ENCODE peak calls at places on chromosomes 6 and 20, in ten cellular contexts. One of them, this sample, is unnamed.

GRCh38 chr6:109240370-109241084 is 141.7 kb downstream of the CD164 start:
- DNase-seq in cardiac muscle cell: no peak
- DNase-seq in fibroblast of pulmonary artery: no peak
- DNase-seq in mammary epithelial cell: no peak
- DNase-seq in cardiac fibroblast: peak
- DNase-seq in ovary: no peak
- DNase-seq in gastrocnemius medialis: no peak
- DNase-seq in tibial nerve: no peak
- DNase-seq in kidney epithelial cell: no peak
- DNase-seq in H9: no peak
- DNase-seq in this sample: no peak

GRCh38 chr6:46380152-46380807 is 111.0 kb downstream of the RCAN2 start:
- DNase-seq in fibroblast of pulmonary artery: no peak
- DNase-seq in tibial nerve: no peak
- DNase-seq in kidney epithelial cell: no peak
- DNase-seq in H9: no peak
- DNase-seq in mammary epithelial cell: no peak
- DNase-seq in gastrocnemius medialis: no peak
- DNase-seq in cardiac fibroblast: no peak
- DNase-seq in cardiac muscle cell: no peak
- DNase-seq in ovary: no peak
- DNase-seq in this sample: no peak

GRCh38 chr6:38012573-38012972 is 193.0 kb downstream of the ZFAND3 start:
- DNase-seq in cardiac muscle cell: peak
- DNase-seq in tibial nerve: no peak
- DNase-seq in mammary epithelial cell: peak
- DNase-seq in H9: no peak
- DNase-seq in gastrocnemius medialis: peak
- DNase-seq in fibroblast of pulmonary artery: peak
- DNase-seq in kidney epithelial cell: peak
- DNase-seq in ovary: no peak
- DNase-seq in cardiac fibroblast: peak
- DNase-seq in this sample: no peak

GRCh38 chr6:48957781-48958180 is 505.3 kb downstream of the MMUT start:
- DNase-seq in cardiac muscle cell: no peak
- DNase-seq in H9: no peak
- DNase-seq in gastrocnemius medialis: no peak
- DNase-seq in cardiac fibroblast: peak
- DNase-seq in fibroblast of pulmonary artery: peak
- DNase-seq in ovary: no peak
- DNase-seq in mammary epithelial cell: peak
- DNase-seq in tibial nerve: no peak
- DNase-seq in kidney epithelial cell: no peak
- DNase-seq in this sample: no peak

GRCh38 chr6:165617528-165617927 is 45.5 kb downstream of the PDE10A start:
- DNase-seq in ovary: no peak
- DNase-seq in cardiac muscle cell: no peak
- DNase-seq in H9: no peak
- DNase-seq in cardiac fibroblast: no peak
- DNase-seq in mammary epithelial cell: no peak
- DNase-seq in gastrocnemius medialis: no peak
- DNase-seq in kidney epithelial cell: no peak
- DNase-seq in fibroblast of pulmonary artery: no peak
- DNase-seq in tibial nerve: no peak
- DNase-seq in this sample: no peak

GRCh38 chr6:163529605-163530004 is 115.1 kb downstream of the QKI start:
- DNase-seq in tibial nerve: no peak
- DNase-seq in kidney epithelial cell: peak
- DNase-seq in gastrocnemius medialis: no peak
- DNase-seq in fibroblast of pulmonary artery: peak
- DNase-seq in mammary epithelial cell: peak
- DNase-seq in cardiac fibroblast: peak
- DNase-seq in ovary: no peak
- DNase-seq in H9: no peak
- DNase-seq in cardiac muscle cell: no peak
- DNase-seq in this sample: peak

GRCh38 chr6:165159459-165159858 is 149.9 kb downstream of the C6orf118 start:
- DNase-seq in cardiac muscle cell: no peak
- DNase-seq in ovary: no peak
- DNase-seq in H9: no peak
- DNase-seq in gastrocnemius medialis: no peak
- DNase-seq in cardiac fibroblast: no peak
- DNase-seq in mammary epithelial cell: no peak
- DNase-seq in fibroblast of pulmonary artery: no peak
- DNase-seq in tibial nerve: no peak
- DNase-seq in kidney epithelial cell: no peak
- DNase-seq in this sample: no peak

GRCh38 chr6:143555582-143555981 is 44.1 kb upstream of the FUCA2 start:
- DNase-seq in kidney epithelial cell: no peak
- DNase-seq in fibroblast of pulmonary artery: no peak
- DNase-seq in tibial nerve: no peak
- DNase-seq in cardiac muscle cell: no peak
- DNase-seq in gastrocnemius medialis: no peak
- DNase-seq in cardiac fibroblast: no peak
- DNase-seq in mammary epithelial cell: no peak
- DNase-seq in H9: no peak
- DNase-seq in ovary: no peak
- DNase-seq in this sample: no peak

GRCh38 chr20:35345189-35345588 is 53.0 kb upstream of the FAM83C start:
- DNase-seq in H9: no peak
- DNase-seq in mammary epithelial cell: no peak
- DNase-seq in kidney epithelial cell: no peak
- DNase-seq in ovary: no peak
- DNase-seq in gastrocnemius medialis: no peak
- DNase-seq in cardiac muscle cell: no peak
- DNase-seq in tibial nerve: no peak
- DNase-seq in cardiac fibroblast: no peak
- DNase-seq in fibroblast of pulmonary artery: no peak
- DNase-seq in this sample: no peak

GRCh38 chr20:35341366-35342028 is 49.3 kb upstream of the FAM83C start:
- DNase-seq in cardiac fibroblast: peak
- DNase-seq in cardiac muscle cell: peak
- DNase-seq in tibial nerve: no peak
- DNase-seq in gastrocnemius medialis: no peak
- DNase-seq in fibroblast of pulmonary artery: no peak
- DNase-seq in H9: no peak
- DNase-seq in kidney epithelial cell: no peak
- DNase-seq in mammary epithelial cell: peak
- DNase-seq in ovary: no peak
- DNase-seq in this sample: no peak

GRCh38 chr20:35340436-35340835 is 48.2 kb upstream of the FAM83C start:
- DNase-seq in gastrocnemius medialis: no peak
- DNase-seq in cardiac muscle cell: no peak
- DNase-seq in cardiac fibroblast: no peak
- DNase-seq in ovary: no peak
- DNase-seq in fibroblast of pulmonary artery: no peak
- DNase-seq in kidney epithelial cell: no peak
- DNase-seq in mammary epithelial cell: no peak
- DNase-seq in H9: no peak
- DNase-seq in tibial nerve: no peak
- DNase-seq in this sample: no peak

GRCh38 chr20:35344354-35344837 is 52.2 kb upstream of the FAM83C start:
- DNase-seq in cardiac fibroblast: peak
- DNase-seq in gastrocnemius medialis: peak
- DNase-seq in ovary: peak
- DNase-seq in cardiac muscle cell: no peak
- DNase-seq in H9: no peak
- DNase-seq in fibroblast of pulmonary artery: peak
- DNase-seq in mammary epithelial cell: peak
- DNase-seq in kidney epithelial cell: no peak
- DNase-seq in tibial nerve: no peak
- DNase-seq in this sample: peak

GRCh38 chr20:35342154-35342769 is 50.0 kb upstream of the FAM83C start:
- DNase-seq in mammary epithelial cell: no peak
- DNase-seq in cardiac muscle cell: peak
- DNase-seq in kidney epithelial cell: no peak
- DNase-seq in fibroblast of pulmonary artery: peak
- DNase-seq in cardiac fibroblast: peak
- DNase-seq in H9: peak
- DNase-seq in tibial nerve: no peak
- DNase-seq in ovary: no peak
- DNase-seq in gastrocnemius medialis: no peak
- DNase-seq in this sample: no peak
- TF ChIP-seq CTCF in mammary epithelial cell: no peak
- TF ChIP-seq CTCF in cardiac muscle cell: peak
- TF ChIP-seq CTCF in kidney epithelial cell: peak
- TF ChIP-seq CTCF in fibroblast of pulmonary artery: peak
- TF ChIP-seq CTCF in cardiac fibroblast: peak
- TF ChIP-seq CTCF in H9: peak
- TF ChIP-seq CTCF in tibial nerve: no peak
- TF ChIP-seq CTCF in ovary: no peak
- TF ChIP-seq CTCF in gastrocnemius medialis: peak
- TF ChIP-seq CTCF in this sample: peak

DNA sequence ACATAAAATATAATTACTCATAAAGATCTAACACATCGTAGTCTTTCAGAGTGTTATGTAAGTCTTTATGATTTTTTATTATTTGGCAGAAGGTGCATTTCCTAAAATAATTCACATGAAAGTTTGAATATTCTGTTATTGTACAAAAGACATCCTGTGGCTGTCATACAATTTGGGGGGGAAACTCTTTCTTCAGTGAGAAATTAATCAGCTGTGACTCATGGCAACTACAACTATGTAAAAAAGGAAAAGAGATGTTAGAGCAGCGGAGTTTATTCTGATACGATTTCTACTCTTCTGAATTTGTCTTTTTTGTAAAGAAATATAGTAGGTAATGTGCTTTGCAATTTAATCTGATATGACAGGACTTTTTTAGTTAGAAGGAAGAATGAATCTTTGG is 14.2 kb downstream of the COL19A1 start:
- DNase-seq in ovary: no peak
- DNase-seq in mammary epithelial cell: no peak
- DNase-seq in H9: no peak
- DNase-seq in cardiac fibroblast: peak
- DNase-seq in tibial nerve: no peak
- DNase-seq in cardiac muscle cell: no peak
- DNase-seq in kidney epithelial cell: no peak
- DNase-seq in gastrocnemius medialis: no peak
- DNase-seq in fibroblast of pulmonary artery: no peak
- DNase-seq in this sample: no peak
- TF ChIP-seq CTCF in ovary: no peak
- TF ChIP-seq CTCF in mammary epithelial cell: no peak
- TF ChIP-seq CTCF in H9: no peak
- TF ChIP-seq CTCF in cardiac fibroblast: no peak
- TF ChIP-seq CTCF in tibial nerve: no peak
- TF ChIP-seq CTCF in cardiac muscle cell: no peak
- TF ChIP-seq CTCF in kidney epithelial cell: no peak
- TF ChIP-seq CTCF in gastrocnemius medialis: no peak
- TF ChIP-seq CTCF in fibroblast of pulmonary artery: no peak
- TF ChIP-seq CTCF in this sample: no peak

GRCh38 chr6:1689141-1689540 is 79.4 kb downstream of the FOXC1 start:
- DNase-seq in mammary epithelial cell: peak
- DNase-seq in kidney epithelial cell: no peak
- DNase-seq in fibroblast of pulmonary artery: no peak
- DNase-seq in ovary: no peak
- DNase-seq in cardiac fibroblast: peak
- DNase-seq in gastrocnemius medialis: no peak
- DNase-seq in H9: no peak
- DNase-seq in tibial nerve: no peak
- DNase-seq in cardiac muscle cell: no peak
- DNase-seq in this sample: peak

GRCh38 chr6:1687402-1687801 is 77.7 kb downstream of the FOXC1 start:
- DNase-seq in tibial nerve: no peak
- DNase-seq in cardiac fibroblast: no peak
- DNase-seq in fibroblast of pulmonary artery: no peak
- DNase-seq in cardiac muscle cell: no peak
- DNase-seq in ovary: no peak
- DNase-seq in kidney epithelial cell: no peak
- DNase-seq in H9: no peak
- DNase-seq in gastrocnemius medialis: no peak
- DNase-seq in mammary epithelial cell: no peak
- DNase-seq in this sample: no peak

GRCh38 chr6:1688396-1688795 is 78.7 kb downstream of the FOXC1 start:
- DNase-seq in kidney epithelial cell: no peak
- DNase-seq in fibroblast of pulmonary artery: no peak
- DNase-seq in H9: no peak
- DNase-seq in tibial nerve: no peak
- DNase-seq in gastrocnemius medialis: no peak
- DNase-seq in ovary: no peak
- DNase-seq in cardiac fibroblast: no peak
- DNase-seq in cardiac muscle cell: no peak
- DNase-seq in mammary epithelial cell: no peak
- DNase-seq in this sample: no peak

DNA sequence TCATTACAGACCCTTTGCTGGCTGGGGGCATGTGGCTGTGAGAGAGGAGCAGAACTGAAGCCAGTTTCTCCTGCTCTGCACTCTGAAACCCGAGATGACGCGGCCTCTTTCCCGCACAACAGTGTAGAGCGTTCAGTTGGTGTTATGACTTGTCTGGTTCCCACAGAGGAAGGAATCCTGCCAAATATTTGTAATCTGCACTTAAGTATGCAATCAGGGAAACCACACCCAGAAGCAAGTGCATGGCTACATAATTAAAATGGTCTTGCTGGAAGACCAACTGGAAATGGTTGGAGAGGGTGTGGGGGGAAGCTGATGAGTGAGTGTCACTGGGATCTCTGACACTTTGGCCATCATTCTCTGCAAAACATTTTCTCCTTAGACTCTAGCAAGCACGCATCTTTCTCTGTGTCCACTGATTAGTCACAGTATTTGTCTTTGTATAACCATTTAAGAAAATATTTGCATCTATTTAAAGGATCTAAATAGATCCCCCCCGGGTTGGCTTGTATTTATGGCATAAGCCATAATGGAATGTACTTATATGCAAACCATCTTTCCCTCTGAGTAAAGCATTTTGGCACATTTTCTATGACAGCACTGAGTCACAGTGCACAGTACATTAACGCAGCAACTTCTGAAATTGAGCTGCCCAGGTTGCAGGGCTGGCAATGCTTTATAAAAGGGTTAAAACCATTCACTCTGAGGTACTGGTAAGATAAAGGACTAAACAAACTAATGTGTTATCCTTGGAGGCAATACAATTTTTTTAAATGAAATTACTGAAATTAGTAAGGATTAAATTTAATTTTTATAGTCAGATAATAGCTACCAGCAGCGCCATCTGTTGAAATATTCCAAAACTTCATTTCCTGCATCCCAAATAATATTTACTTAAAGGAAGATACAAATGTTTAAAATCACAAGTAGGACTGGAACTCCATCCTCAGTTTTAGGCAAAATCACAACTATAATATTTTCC is 76.7 kb downstream of the FOXC1 start:
- DNase-seq in fibroblast of pulmonary artery: peak
- DNase-seq in cardiac fibroblast: peak
- DNase-seq in mammary epithelial cell: peak
- DNase-seq in cardiac muscle cell: peak
- DNase-seq in tibial nerve: no peak
- DNase-seq in gastrocnemius medialis: no peak
- DNase-seq in kidney epithelial cell: peak
- DNase-seq in ovary: no peak
- DNase-seq in H9: no peak
- DNase-seq in this sample: peak
- TF ChIP-seq CTCF in fibroblast of pulmonary artery: peak
- TF ChIP-seq CTCF in cardiac fibroblast: peak
- TF ChIP-seq CTCF in mammary epithelial cell: peak
- TF ChIP-seq CTCF in cardiac muscle cell: peak
- TF ChIP-seq CTCF in tibial nerve: no peak
- TF ChIP-seq CTCF in gastrocnemius medialis: no peak
- TF ChIP-seq CTCF in kidney epithelial cell: peak
- TF ChIP-seq CTCF in ovary: no peak
- TF ChIP-seq CTCF in H9: peak
- TF ChIP-seq CTCF in this sample: peak

DNA sequence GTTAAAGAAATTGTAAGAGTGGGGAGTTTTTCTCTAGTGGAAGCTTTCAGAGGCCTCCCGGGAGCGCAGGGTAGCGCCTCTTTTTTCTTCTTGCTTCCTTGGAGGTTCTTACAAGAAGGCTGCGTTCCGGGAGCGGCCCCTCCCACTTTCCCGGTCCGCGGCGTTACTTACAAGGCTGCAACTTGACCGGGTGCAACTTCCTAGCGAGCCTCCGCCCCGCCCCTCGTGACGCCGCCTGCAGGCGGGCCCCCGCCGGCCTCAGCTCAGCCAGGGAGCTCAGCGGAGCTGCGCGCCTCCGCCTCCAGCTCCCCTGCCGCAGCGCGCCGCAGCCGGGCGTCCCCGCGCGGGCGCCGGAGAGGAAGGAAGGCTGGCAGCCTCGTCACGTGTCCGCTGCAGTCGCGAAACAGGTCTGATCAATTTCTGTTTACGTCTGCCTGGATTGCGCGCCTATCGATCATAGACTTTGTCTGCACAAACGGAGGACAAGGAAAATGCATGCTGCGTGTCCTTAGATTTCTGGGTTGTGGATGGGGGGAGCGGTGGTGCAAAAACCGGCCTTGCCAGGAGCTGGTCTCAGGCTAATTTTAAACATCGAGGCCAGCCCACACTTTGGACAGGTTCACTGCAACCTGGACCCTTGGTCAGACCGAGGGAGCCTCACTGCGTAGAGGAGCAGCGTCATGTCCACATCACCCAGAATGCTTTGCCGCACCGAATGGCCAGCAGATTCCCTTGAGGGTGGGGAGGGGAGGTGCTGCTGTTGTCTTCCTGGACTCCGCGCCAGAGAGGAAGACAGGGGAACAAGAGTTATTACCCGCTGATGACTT is at the start of the genes FAM217B and PPP1R3D:
- DNase-seq in gastrocnemius medialis: peak
- DNase-seq in cardiac muscle cell: peak
- DNase-seq in tibial nerve: peak
- DNase-seq in cardiac fibroblast: peak
- DNase-seq in kidney epithelial cell: peak
- DNase-seq in mammary epithelial cell: peak
- DNase-seq in H9: peak
- DNase-seq in ovary: peak
- DNase-seq in fibroblast of pulmonary artery: peak
- DNase-seq in this sample: peak
- TF ChIP-seq CTCF in gastrocnemius medialis: peak
- TF ChIP-seq CTCF in cardiac muscle cell: peak
- TF ChIP-seq CTCF in tibial nerve: peak
- TF ChIP-seq CTCF in cardiac fibroblast: no peak
- TF ChIP-seq CTCF in kidney epithelial cell: no peak
- TF ChIP-seq CTCF in mammary epithelial cell: no peak
- TF ChIP-seq CTCF in H9: no peak
- TF ChIP-seq CTCF in ovary: no peak
- TF ChIP-seq CTCF in fibroblast of pulmonary artery: no peak
- TF ChIP-seq CTCF in this sample: peak

This sample was measured in HFFc6.